ENCODE peak calls at places on chromosomes 7 and 10, in nine cellular contexts. Q is esophagus squamous epithelium, B is endothelial cell of umbilical vein, E is tibial nerve, H is left ventricle myocardium inferior, S is ovary, P is upper lobe of right lung, F is HCT116, L is sigmoid colon. D is an unnamed sample.

GRCh38 chr7:106462914-106463482 is 178.2 kb upstream of the NAMPT start:
- DNase-seq in E (no peak), B (no peak), Q (no peak), H (no peak), S (no peak), P (no peak), L (no peak), F (no peak), D (no peak)

GRCh38 chr7:44634187-44634838 is 27.9 kb downstream of the OGDH start:
- DNase-seq in Q (no peak), H (no peak), F (no peak), B (peak; percentile 39), P (no peak), E (no peak), S (no peak), L (no peak), D (no peak)

GRCh38 chr7:16129431-16130126 is 291.8 kb downstream of the CRPPA start:
- DNase-seq in S (no peak), Q (no peak), L (no peak), F (peak; percentile 34), P (no peak), E (no peak), B (peak; percentile 55), H (no peak), D (no peak)

GRCh38 chr10:61486738-61487396 is 33.7 kb upstream of the TMEM26 start:
- DNase-seq in P (no peak), L (no peak), S (no peak), B (peak; percentile 17), Q (no peak), F (no peak), H (no peak), E (no peak), D (no peak)

GRCh38 chr10:106540606-106541005 is 623.9 kb downstream of the SORCS1 start:
- DNase-seq in Q (no peak), P (no peak), E (no peak), S (no peak), F (no peak), B (no peak), L (no peak), H (no peak), D (no peak)

GRCh38 chr7:97004931-97005763 is at the start of gene DLX6:
- DNase-seq in F (no peak), P (no peak), B (no peak), Q (no peak), H (no peak), L (peak; percentile 78), S (peak; percentile 81), E (no peak), D (peak; percentile 61)

GRCh38 chr10:44715081-44715480 is 196.1 kb upstream of the TMEM72 start:
- DNase-seq in Q (no peak), P (no peak), H (no peak), E (no peak), L (no peak), B (no peak), S (no peak), F (no peak), D (no peak)

GRCh38 chr10:6383099-6383812 is 180.5 kb downstream of the PFKFB3 start:
- DNase-seq in S (peak; percentile 47), Q (no peak), P (no peak), H (no peak), E (no peak), F (no peak), L (no peak), B (peak; percentile 55), D (peak; percentile 42)

GRCh38 chr7:154304231-154304630 is 252.0 kb downstream of the DPP6 start:
- DNase-seq in S (no peak), H (no peak), E (no peak), P (no peak), B (no peak), Q (no peak), L (no peak), F (no peak), D (no peak)

GRCh38 chr10:13634207-13634606 is 47.4 kb downstream of the PRPF18 start:
- DNase-seq in Q (no peak), H (no peak), S (no peak), E (no peak), L (no peak), F (no peak), B (no peak), P (no peak), D (no peak)

GRCh38 chr7:290554-291301 is 758 bp downstream of the FOXL3 start:
- DNase-seq in B (no peak), P (peak; percentile 63), H (no peak), S (no peak), F (no peak), E (no peak), Q (no peak), L (no peak), D (no peak)

GRCh38 chr7:121330053-121330833 is 1.4 kb downstream of the WNT16 start:
- DNase-seq in P (no peak), Q (no peak), F (no peak), L (no peak), S (no peak), H (no peak), B (no peak), E (no peak), D (no peak)

GRCh38 chr7:25481891-25482290 is 253.6 kb upstream of the NPVF start:
- DNase-seq in Q (no peak), S (no peak), L (no peak), P (no peak), H (no peak), F (no peak), E (no peak), B (no peak), D (no peak)

GRCh38 chr10:62728479-62728878 is 76.0 kb upstream of the ADO start:
- DNase-seq in E (no peak), S (no peak), Q (no peak), B (no peak), H (no peak), P (no peak), L (no peak), F (no peak), D (no peak)

DNA sequence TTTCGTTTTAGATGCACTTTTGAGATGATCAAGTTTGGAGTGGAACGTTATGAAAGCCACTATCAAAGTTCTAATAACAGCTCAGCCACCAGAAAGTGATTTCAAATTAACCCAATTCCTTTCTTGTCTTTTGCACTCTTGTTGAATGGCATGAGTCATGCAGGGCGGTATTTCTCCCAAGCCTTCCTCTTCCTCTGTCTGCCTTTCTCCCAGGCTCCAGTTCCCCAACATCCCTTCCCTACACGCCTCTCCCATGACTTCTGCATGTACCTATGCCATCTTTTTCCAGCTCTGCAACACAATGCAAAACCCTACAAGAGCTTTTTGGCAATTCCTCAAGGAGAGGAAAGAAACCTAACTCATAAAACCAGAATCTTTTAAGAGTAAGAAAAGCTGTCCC is 21.8 kb upstream of the NPS start:
- DNase-seq in B (no peak), E (no peak), L (no peak), P (no peak), H (no peak), S (no peak), Q (no peak), F (no peak), D (no peak)
- H3K4me1 ChIP-seq in B (no peaks in the 10 kb centered on the region), E (no peaks in the 10 kb centered on the region), L (no peaks in the 10 kb centered on the region), P (no peaks in the 10 kb centered on the region), H (peaks cover 19% of the 10 kb centered on the region), S (peaks cover 1% of the 10 kb centered on the region), Q (no peaks in the 10 kb centered on the region), F (peaks cover 12% of the 10 kb centered on the region), D (no peaks in the 10 kb centered on the region)

DNA sequence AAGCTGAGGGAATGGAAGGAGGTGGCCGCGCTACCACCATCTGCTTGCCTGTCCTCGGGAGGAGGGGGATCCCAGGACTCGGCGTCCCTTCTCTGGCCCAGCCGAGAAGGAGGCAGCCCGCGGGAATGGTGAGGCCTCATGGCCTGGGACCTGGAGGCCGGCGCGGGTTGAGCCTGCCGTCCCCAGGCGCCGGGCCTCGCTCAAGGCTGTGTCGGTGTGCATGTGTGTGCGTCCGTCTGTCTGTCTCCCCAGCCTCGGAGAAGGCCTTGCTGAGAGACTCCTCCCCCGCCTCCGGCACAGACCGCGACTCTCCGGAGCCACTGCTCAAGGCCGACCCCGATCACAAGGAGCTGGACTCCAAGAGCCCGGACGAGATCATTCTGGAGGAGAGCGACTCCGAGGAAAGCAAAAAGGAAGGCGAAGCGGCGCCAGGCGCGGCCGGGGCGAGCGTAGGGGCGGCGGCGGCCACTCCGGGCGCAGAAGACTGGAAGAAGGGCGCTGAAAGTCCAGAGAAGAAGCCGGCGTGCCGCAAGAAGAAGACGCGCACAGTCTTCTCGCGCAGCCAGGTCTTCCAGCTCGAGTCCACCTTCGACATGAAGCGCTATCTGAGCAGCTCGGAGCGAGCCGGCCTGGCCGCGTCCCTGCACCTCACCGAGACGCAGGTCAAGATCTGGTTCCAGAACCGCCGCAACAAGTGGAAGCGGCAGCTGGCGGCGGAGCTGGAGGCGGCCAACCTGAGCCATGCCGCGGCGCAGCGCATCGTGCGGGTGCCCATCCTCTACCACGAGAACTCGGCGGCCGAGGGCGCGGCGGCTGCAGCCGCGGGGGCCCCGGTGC is 1.3 kb downstream of the HMX3 start:
- DNase-seq in F (no peak), P (no peak), H (no peak), E (no peak), Q (no peak), S (no peak), B (peak; percentile 27), L (no peak), D (no peak)
- H3K4me3 ChIP-seq in F (no peak overlapping the region), P (no peak overlapping the region), H (peak overlapping the region; percentile 61), E (peak overlapping the region; percentile 21), Q (peak overlapping the region; percentile 46), S (no peak overlapping the region), B (no peak overlapping the region), L (peak overlapping the region; percentile 26), D (no peak overlapping the region)

GRCh38 chr10:132446661-132447445 is 49.9 kb downstream of the PWWP2B start:
- DNase-seq in E (no peak), S (no peak), P (peak; percentile 89), F (peak; percentile 48), H (no peak), Q (no peak), B (no peak), L (no peak), D (peak; percentile 56)
- TF ChIP-seq CTCF in E (peak; percentile 76), S (no peak), P (peak; percentile 50), F (peak; percentile 30), H (peak; percentile 53), Q (peak; percentile 84), B (no peak), L (peak; percentile 19), D (peak; percentile 66)

GRCh38 chr10:114544045-114544659 is 113.9 kb downstream of the ABLIM1 start:
- DNase-seq in F (no peak), S (no peak), Q (peak; percentile 30), P (no peak), H (no peak), L (no peak), B (no peak), E (no peak), D (no peak)

GRCh38 chr10:114543456-114543855 is 114.6 kb downstream of the ABLIM1 start:
- DNase-seq in P (no peak), E (no peak), B (no peak), S (no peak), L (no peak), F (no peak), Q (no peak), H (no peak), D (no peak)

GRCh38 chr10:114540191-114540590 is 117.9 kb downstream of the ABLIM1 start:
- DNase-seq in E (no peak), H (no peak), Q (no peak), F (no peak), B (no peak), P (no peak), S (no peak), L (no peak), D (no peak)

GRCh38 chr10:114541081-114541833 is 116.8 kb downstream of the ABLIM1 start:
- DNase-seq in P (no peak), B (peak; percentile 53), Q (no peak), L (peak; percentile 89), S (peak; percentile 90), H (peak; percentile 62), E (peak; percentile 54), F (no peak), D (peak; percentile 81)

GRCh38 chr10:114542373-114542772 is 115.7 kb downstream of the ABLIM1 start:
- DNase-seq in Q (no peak), E (no peak), B (no peak), F (no peak), H (no peak), P (no peak), S (no peak), L (no peak), D (no peak)
- H3K4me1 ChIP-seq in Q (peaks cover 47% of the 10 kb centered on the region), E (peaks cover 14% of the 10 kb centered on the region), B (peaks cover 7% of the 10 kb centered on the region), F (peaks cover 10% of the 10 kb centered on the region), H (peaks cover 94% of the 10 kb centered on the region), P (peaks cover 27% of the 10 kb centered on the region), S (peaks cover 14% of the 10 kb centered on the region), L (no peaks in the 10 kb centered on the region), D (no peaks in the 10 kb centered on the region)

D was measured in uterus.